ENCODE peak calls at places on chromosomes 13 and 19, in four cellular contexts. R is mucosa of descending colon, W is mesendoderm, I is brain microvascular endothelial cell. A is an unnamed sample.

GRCh38 chr13:60398949-60399589 is 2.0 kb downstream of the TDRD3 start:
- DNase-seq in R (peak), W (no peak), I (no peak), A (no peak)

GRCh38 chr19:1213391-1214286 is 8.1 kb downstream of the STK11 start:
- DNase-seq in R (peak), W (no peak), I (peak), A (peak)

GRCh38 chr13:37427843-37428494 is 170.6 kb downstream of the POSTN start:
- DNase-seq in R (no peak), W (peak), I (no peak), A (no peak)

GRCh38 chr13:110379905-110380341 is 72.8 kb downstream of the COL4A2 start:
- DNase-seq in R (no peak), W (peak), I (peak), A (peak)

GRCh38 chr13:100131863-100132574 is 43.1 kb downstream of the PCCA start:
- DNase-seq in R (no peak), W (peak), I (peak), A (peak)

GRCh38 chr19:17054746-17055145 is 20.5 kb downstream of the HAUS8 start:
- DNase-seq in R (no peak), W (no peak), I (no peak), A (no peak)

GRCh38 chr19:2255982-2256685 is at the start of gene JSRP1:
- DNase-seq in R (no peak), W (no peak), I (no peak), A (peak)

GRCh38 chr19:10009269-10009665 is 1.0 kb downstream of the COL5A3 start:
- DNase-seq in R (peak), W (peak), I (peak), A (no peak)

GRCh38 chr13:80473695-80474094 is 132.8 kb upstream of the SPRY2 start:
- DNase-seq in R (no peak), W (no peak), I (peak), A (no peak)

GRCh38 chr19:6678690-6679109 is 8.7 kb upstream of the TNFSF14 start:
- DNase-seq in R (no peak), W (no peak), I (peak), A (peak)

GRCh38 chr13:23723463-23723862 is 153.3 kb downstream of the TNFRSF19 start:
- DNase-seq in R (no peak), W (no peak), I (no peak), A (no peak)

GRCh38 chr19:19865750-19866598 is at the start of gene ZNF253:
- DNase-seq in R (peak), W (peak), I (peak), A (peak)

GRCh38 chr19:10687518-10688288 is 13.5 kb upstream of the QTRT1 start:
- DNase-seq in R (no peak), W (no peak), I (no peak), A (no peak)

GRCh38 chr19:16654151-16654550 is 5.8 kb downstream of the SMIM7 start:
- DNase-seq in R (no peak), W (peak), I (no peak), A (no peak)

GRCh38 chr19:19083413-19084178 is 19.8 kb downstream of the SLC25A42 start:
- DNase-seq in R (no peak), W (no peak), I (no peak), A (no peak)

GRCh38 chr19:14023404-14024235 is 4.3 kb upstream of the RLN3 start:
- DNase-seq in R (peak), W (peak), I (peak), A (no peak)

GRCh38 chr13:97976551-97977375 is 23.3 kb downstream of the IPO5 start:
- DNase-seq in R (peak), W (peak), I (no peak), A (peak)

A was measured in trophoblast cell.